ENCODE peak calls at places on chromosomes 1 and 21, in nine cellular contexts. One of them, this sample, is unnamed.
A peak's percentile ranks its signal among the peaks of the same experiment; 100 is the strongest.

GRCh38 chr21:17402885-17403477 is 109.9 kb upstream of the CXADR start:
- DNase-seq in DND-41: no peak
- DNase-seq in left ventricle myocardium inferior: no peak
- DNase-seq in HL-60: no peak
- DNase-seq in heart left ventricle: no peak
- DNase-seq in lung: no peak
- DNase-seq in cardiac fibroblast: peak; percentile 81
- DNase-seq in cardiac muscle cell: no peak
- DNase-seq in BJ: no peak
- DNase-seq in this sample: no peak

GRCh38 chr1:36609241-36610027 is 126.7 kb upstream of the CSF3R start:
- DNase-seq in DND-41: peak; percentile 57
- DNase-seq in left ventricle myocardium inferior: no peak
- DNase-seq in HL-60: peak; percentile 36
- DNase-seq in heart left ventricle: no peak
- DNase-seq in lung: peak; percentile 33
- DNase-seq in cardiac fibroblast: peak; percentile 50
- DNase-seq in cardiac muscle cell: peak; percentile 70
- DNase-seq in BJ: no peak
- DNase-seq in this sample: peak; percentile 17

GRCh38 chr1:33334081-33334552 is 13.2 kb upstream of the A3GALT2 start:
- DNase-seq in DND-41: no peak
- DNase-seq in left ventricle myocardium inferior: peak; percentile 50
- DNase-seq in HL-60: no peak
- DNase-seq in heart left ventricle: peak; percentile 63
- DNase-seq in lung: no peak
- DNase-seq in cardiac fibroblast: peak; percentile 80
- DNase-seq in cardiac muscle cell: no peak
- DNase-seq in BJ: no peak
- DNase-seq in this sample: no peak

GRCh38 chr1:2927393-2927792 is 93.9 kb upstream of the ACTRT2 start:
- DNase-seq in DND-41: no peak
- DNase-seq in left ventricle myocardium inferior: no peak
- DNase-seq in HL-60: no peak
- DNase-seq in heart left ventricle: no peak
- DNase-seq in lung: no peak
- DNase-seq in cardiac fibroblast: no peak
- DNase-seq in cardiac muscle cell: no peak
- DNase-seq in BJ: no peak
- DNase-seq in this sample: no peak

GRCh38 chr1:22038036-22038435 is 14.5 kb upstream of the CDC42 start:
- DNase-seq in DND-41: no peak
- DNase-seq in left ventricle myocardium inferior: peak; percentile 24
- DNase-seq in HL-60: no peak
- DNase-seq in heart left ventricle: peak; percentile 65
- DNase-seq in lung: no peak
- DNase-seq in cardiac fibroblast: no peak
- DNase-seq in cardiac muscle cell: no peak
- DNase-seq in BJ: no peak
- DNase-seq in this sample: no peak

GRCh38 chr1:232923739-232924386 is 26.5 kb upstream of the NTPCR start:
- DNase-seq in DND-41: peak; percentile 89
- DNase-seq in left ventricle myocardium inferior: no peak
- DNase-seq in HL-60: no peak
- DNase-seq in heart left ventricle: no peak
- DNase-seq in lung: no peak
- DNase-seq in cardiac fibroblast: no peak
- DNase-seq in cardiac muscle cell: no peak
- DNase-seq in BJ: no peak
- DNase-seq in this sample: peak; percentile 8

GRCh38 chr1:241560511-241561187 is 28.5 kb downstream of the KMO start:
- DNase-seq in DND-41: no peak
- DNase-seq in left ventricle myocardium inferior: no peak
- DNase-seq in HL-60: no peak
- DNase-seq in heart left ventricle: no peak
- DNase-seq in lung: no peak
- DNase-seq in cardiac fibroblast: no peak
- DNase-seq in cardiac muscle cell: no peak
- DNase-seq in BJ: no peak
- DNase-seq in this sample: no peak

GRCh38 chr1:59653968-59654367 is 160.8 kb upstream of the HOOK1 start:
- DNase-seq in DND-41: no peak
- DNase-seq in left ventricle myocardium inferior: no peak
- DNase-seq in HL-60: no peak
- DNase-seq in heart left ventricle: no peak
- DNase-seq in lung: no peak
- DNase-seq in cardiac fibroblast: no peak
- DNase-seq in cardiac muscle cell: no peak
- DNase-seq in BJ: no peak
- DNase-seq in this sample: no peak

GRCh38 chr1:23980725-23981063 is 567 bp upstream of the SRSF10 start:
- DNase-seq in DND-41: peak; percentile 72
- DNase-seq in left ventricle myocardium inferior: no peak
- DNase-seq in HL-60: peak; percentile 35
- DNase-seq in heart left ventricle: no peak
- DNase-seq in lung: no peak
- DNase-seq in cardiac fibroblast: no peak
- DNase-seq in cardiac muscle cell: no peak
- DNase-seq in BJ: no peak
- DNase-seq in this sample: peak; percentile 71

GRCh38 chr1:162732566-162733335 is 57.8 kb upstream of the HSD17B7 start:
- DNase-seq in DND-41: no peak
- DNase-seq in left ventricle myocardium inferior: peak; percentile 66
- DNase-seq in HL-60: no peak
- DNase-seq in heart left ventricle: peak; percentile 69
- DNase-seq in lung: no peak
- DNase-seq in cardiac fibroblast: peak; percentile 51
- DNase-seq in cardiac muscle cell: no peak
- DNase-seq in BJ: no peak
- DNase-seq in this sample: no peak

GRCh38 chr1:49306507-49307070 is 529.9 kb upstream of the BEND5 start:
- DNase-seq in DND-41: no peak
- DNase-seq in left ventricle myocardium inferior: no peak
- DNase-seq in HL-60: no peak
- DNase-seq in heart left ventricle: no peak
- DNase-seq in lung: no peak
- DNase-seq in cardiac fibroblast: no peak
- DNase-seq in cardiac muscle cell: no peak
- DNase-seq in BJ: no peak
- DNase-seq in this sample: no peak

GRCh38 chr1:27656157-27656893 is 15.7 kb downstream of the IFI6 start:
- DNase-seq in DND-41: no peak
- DNase-seq in left ventricle myocardium inferior: peak; percentile 69
- DNase-seq in HL-60: no peak
- DNase-seq in heart left ventricle: peak; percentile 80
- DNase-seq in lung: peak; percentile 53
- DNase-seq in cardiac fibroblast: peak; percentile 72
- DNase-seq in cardiac muscle cell: no peak
- DNase-seq in BJ: peak; percentile 47
- DNase-seq in this sample: peak; percentile 37

GRCh38 chr1:11285883-11286734 is 13.1 kb downstream of the UBIAD1 start:
- DNase-seq in DND-41: no peak
- DNase-seq in left ventricle myocardium inferior: no peak
- DNase-seq in HL-60: no peak
- DNase-seq in heart left ventricle: no peak
- DNase-seq in lung: no peak
- DNase-seq in cardiac fibroblast: peak; percentile 46
- DNase-seq in cardiac muscle cell: peak; percentile 11
- DNase-seq in BJ: no peak
- DNase-seq in this sample: no peak

GRCh38 chr1:87386217-87386790 is 57.6 kb downstream of the LMO4 start:
- DNase-seq in DND-41: no peak
- DNase-seq in left ventricle myocardium inferior: no peak
- DNase-seq in HL-60: no peak
- DNase-seq in heart left ventricle: no peak
- DNase-seq in lung: no peak
- DNase-seq in cardiac fibroblast: no peak
- DNase-seq in cardiac muscle cell: no peak
- DNase-seq in BJ: no peak
- DNase-seq in this sample: no peak

GRCh38 chr1:164092603-164093353 is 466.2 kb upstream of the PBX1 start:
- DNase-seq in DND-41: peak; percentile 6
- DNase-seq in left ventricle myocardium inferior: no peak
- DNase-seq in HL-60: no peak
- DNase-seq in heart left ventricle: no peak
- DNase-seq in lung: no peak
- DNase-seq in cardiac fibroblast: peak; percentile 17
- DNase-seq in cardiac muscle cell: no peak
- DNase-seq in BJ: no peak
- DNase-seq in this sample: no peak

GRCh38 chr1:63322944-63323865 is 838 bp downstream of the FOXD3 start:
- DNase-seq in DND-41: no peak
- DNase-seq in left ventricle myocardium inferior: no peak
- DNase-seq in HL-60: no peak
- DNase-seq in heart left ventricle: no peak
- DNase-seq in lung: no peak
- DNase-seq in cardiac fibroblast: peak; percentile 16
- DNase-seq in cardiac muscle cell: peak; percentile 41
- DNase-seq in BJ: no peak
- DNase-seq in this sample: peak; percentile 56

GRCh38 chr1:92728687-92729086 is 56.2 kb downstream of the EVI5 start:
- DNase-seq in DND-41: no peak
- DNase-seq in left ventricle myocardium inferior: no peak
- DNase-seq in HL-60: peak; percentile 83
- DNase-seq in heart left ventricle: no peak
- DNase-seq in lung: no peak
- DNase-seq in cardiac fibroblast: peak; percentile 34
- DNase-seq in cardiac muscle cell: no peak
- DNase-seq in BJ: no peak
- DNase-seq in this sample: no peak

GRCh38 chr1:24424207-24424606 is 8.6 kb downstream of the NIPAL3 start:
- DNase-seq in DND-41: no peak
- DNase-seq in left ventricle myocardium inferior: no peak
- DNase-seq in HL-60: no peak
- DNase-seq in heart left ventricle: no peak
- DNase-seq in lung: peak; percentile 6
- DNase-seq in cardiac fibroblast: no peak
- DNase-seq in cardiac muscle cell: no peak
- DNase-seq in BJ: no peak
- DNase-seq in this sample: no peak

GRCh38 chr1:10671551-10672375 is 124.7 kb downstream of the CASZ1 start:
- DNase-seq in DND-41: no peak
- DNase-seq in left ventricle myocardium inferior: no peak
- DNase-seq in HL-60: no peak
- DNase-seq in heart left ventricle: no peak
- DNase-seq in lung: no peak
- DNase-seq in cardiac fibroblast: no peak
- DNase-seq in cardiac muscle cell: no peak
- DNase-seq in BJ: no peak
- DNase-seq in this sample: no peak

GRCh38 chr1:219090618-219091017 is 83.1 kb upstream of the LYPLAL1 start:
- DNase-seq in DND-41: no peak
- DNase-seq in left ventricle myocardium inferior: no peak
- DNase-seq in HL-60: peak; percentile 20
- DNase-seq in heart left ventricle: no peak
- DNase-seq in lung: no peak
- DNase-seq in cardiac fibroblast: no peak
- DNase-seq in cardiac muscle cell: no peak
- DNase-seq in BJ: no peak
- DNase-seq in this sample: peak; percentile 50

GRCh38 chr1:99669376-99669775 is 23.5 kb downstream of the PALMD start:
- DNase-seq in DND-41: no peak
- DNase-seq in left ventricle myocardium inferior: no peak
- DNase-seq in HL-60: no peak
- DNase-seq in heart left ventricle: no peak
- DNase-seq in lung: no peak
- DNase-seq in cardiac fibroblast: no peak
- DNase-seq in cardiac muscle cell: no peak
- DNase-seq in BJ: no peak
- DNase-seq in this sample: no peak

GRCh38 chr1:51355382-51355781 is 25.0 kb upstream of the TTC39A start:
- DNase-seq in DND-41: no peak
- DNase-seq in left ventricle myocardium inferior: no peak
- DNase-seq in HL-60: no peak
- DNase-seq in heart left ventricle: no peak
- DNase-seq in lung: no peak
- DNase-seq in cardiac fibroblast: no peak
- DNase-seq in cardiac muscle cell: no peak
- DNase-seq in BJ: no peak
- DNase-seq in this sample: no peak

GRCh38 chr1:168454211-168454815 is 89.5 kb downstream of the XCL2 start:
- DNase-seq in DND-41: no peak
- DNase-seq in left ventricle myocardium inferior: no peak
- DNase-seq in HL-60: no peak
- DNase-seq in heart left ventricle: no peak
- DNase-seq in lung: no peak
- DNase-seq in cardiac fibroblast: no peak
- DNase-seq in cardiac muscle cell: no peak
- DNase-seq in BJ: peak; percentile 83
- DNase-seq in this sample: no peak

GRCh38 chr1:159889821-159890252 is 10.1 kb downstream of the CFAP45 start:
- DNase-seq in DND-41: no peak
- DNase-seq in left ventricle myocardium inferior: no peak
- DNase-seq in HL-60: peak; percentile 83
- DNase-seq in heart left ventricle: peak; percentile 40
- DNase-seq in lung: no peak
- DNase-seq in cardiac fibroblast: peak; percentile 92
- DNase-seq in cardiac muscle cell: no peak
- DNase-seq in BJ: peak; percentile 88
- DNase-seq in this sample: peak; percentile 56
- H3K4me3 ChIP-seq in DND-41: no peak overlapping the region
- H3K4me3 ChIP-seq in left ventricle myocardium inferior: peak overlapping the region; percentile 29
- H3K4me3 ChIP-seq in HL-60: no peak overlapping the region
- H3K4me3 ChIP-seq in heart left ventricle: no peak overlapping the region
- H3K4me3 ChIP-seq in lung: no peak overlapping the region
- H3K4me3 ChIP-seq in cardiac fibroblast: no peak overlapping the region
- H3K4me3 ChIP-seq in cardiac muscle cell: no peak overlapping the region
- H3K4me3 ChIP-seq in BJ: no peak overlapping the region
- H3K4me3 ChIP-seq in this sample: no peak overlapping the region

GRCh38 chr1:193275773-193276172 is 89.4 kb upstream of the B3GALT2 start:
- DNase-seq in DND-41: no peak
- DNase-seq in left ventricle myocardium inferior: no peak
- DNase-seq in HL-60: no peak
- DNase-seq in heart left ventricle: no peak
- DNase-seq in lung: no peak
- DNase-seq in cardiac fibroblast: no peak
- DNase-seq in cardiac muscle cell: no peak
- DNase-seq in BJ: no peak
- DNase-seq in this sample: no peak
- TF ChIP-seq CTCF in DND-41: no peak
- TF ChIP-seq CTCF in left ventricle myocardium inferior: no peak
- TF ChIP-seq CTCF in HL-60: no peak
- TF ChIP-seq CTCF in heart left ventricle: no peak
- TF ChIP-seq CTCF in lung: no peak
- TF ChIP-seq CTCF in cardiac fibroblast: no peak
- TF ChIP-seq CTCF in cardiac muscle cell: no peak
- TF ChIP-seq CTCF in BJ: no peak
- TF ChIP-seq CTCF in this sample: no peak

GRCh38 chr1:244273845-244274619 is 177.7 kb downstream of the ADSS2 start:
- DNase-seq in DND-41: peak; percentile 11
- DNase-seq in left ventricle myocardium inferior: peak; percentile 24
- DNase-seq in HL-60: no peak
- DNase-seq in heart left ventricle: peak; percentile 62
- DNase-seq in lung: peak; percentile 41
- DNase-seq in cardiac fibroblast: peak; percentile 98
- DNase-seq in cardiac muscle cell: no peak
- DNase-seq in BJ: peak; percentile 84
- DNase-seq in this sample: no peak
- H3K4me3 ChIP-seq in DND-41: no peak overlapping the region
- H3K4me3 ChIP-seq in left ventricle myocardium inferior: peak overlapping the region; percentile 15
- H3K4me3 ChIP-seq in HL-60: no peak overlapping the region
- H3K4me3 ChIP-seq in heart left ventricle: peak overlapping the region; percentile 2
- H3K4me3 ChIP-seq in lung: no peak overlapping the region
- H3K4me3 ChIP-seq in cardiac fibroblast: peak overlapping the region; percentile 17
- H3K4me3 ChIP-seq in cardiac muscle cell: no peak overlapping the region
- H3K4me3 ChIP-seq in BJ: peak overlapping the region; percentile 12
- H3K4me3 ChIP-seq in this sample: no peak overlapping the region

GRCh38 chr21:28705616-28706015 is 287.1 kb downstream of the LTN1 start:
- DNase-seq in DND-41: no peak
- DNase-seq in left ventricle myocardium inferior: no peak
- DNase-seq in HL-60: no peak
- DNase-seq in heart left ventricle: no peak
- DNase-seq in lung: no peak
- DNase-seq in cardiac fibroblast: peak; percentile 31
- DNase-seq in cardiac muscle cell: no peak
- DNase-seq in BJ: no peak
- DNase-seq in this sample: no peak
- TF ChIP-seq CTCF in DND-41: no peak
- TF ChIP-seq CTCF in left ventricle myocardium inferior: no peak
- TF ChIP-seq CTCF in HL-60: no peak
- TF ChIP-seq CTCF in heart left ventricle: no peak
- TF ChIP-seq CTCF in lung: no peak
- TF ChIP-seq CTCF in cardiac fibroblast: no peak
- TF ChIP-seq CTCF in cardiac muscle cell: no peak
- TF ChIP-seq CTCF in BJ: no peak
- TF ChIP-seq CTCF in this sample: no peak